ENCODE peak calls at places on chromosomes 12 and 14, in four cellular contexts. K is stomach; S is CD8-positive, alpha-beta memory T cell; W is cardiac muscle cell. X is an unnamed sample. For H3K9me3, the result is how much of the 10 kb centered on the place peaks cover.

GRCh38 chr12:117309276-117309885 is 52.0 kb downstream of the NOS1 start:
- DNase-seq in K (no peak), S (no peak), W (no peak), X (no peak)

GRCh38 chr14:88218119-88218915 is 104.8 kb downstream of the KCNK10 start:
- DNase-seq in K (no peak), S (no peak), W (no peak), X (no peak)

GRCh38 chr12:100987552-100988277 is 193.1 kb downstream of the ANO4 start:
- DNase-seq in K (no peak), S (no peak), W (peak), X (peak)

GRCh38 chr14:68568907-68569545 is 223.8 kb downstream of the ZFP36L1 start:
- DNase-seq in K (no peak), S (no peak), W (no peak), X (no peak)

GRCh38 chr12:47084172-47084571 is 4.4 kb upstream of the AMIGO2 start:
- DNase-seq in K (no peak), S (no peak), W (no peak), X (no peak)

GRCh38 chr12:52164624-52165023 is 27.2 kb downstream of the KRT80 start:
- DNase-seq in K (no peak), S (no peak), W (no peak), X (no peak)

GRCh38 chr12:16579041-16579440 is 26.9 kb downstream of the LMO3 start:
- DNase-seq in K (no peak), S (no peak), W (no peak), X (no peak)

GRCh38 chr12:126369487-126370463 is 1304.5 kb downstream of the AACS start:
- DNase-seq in K (no peak), S (no peak), W (no peak), X (no peak)

GRCh38 chr12:44875417-44875953 is 630 bp downstream of the NELL2 start:
- DNase-seq in K (no peak), S (no peak), W (peak), X (no peak)

GRCh38 chr12:2027379-2027778 is 23.1 kb upstream of the DCP1B start:
- DNase-seq in K (no peak), S (no peak), W (no peak), X (no peak)

GRCh38 chr14:52251724-52252123 is 15.8 kb upstream of the PTGDR start:
- DNase-seq in K (no peak), S (no peak), W (no peak), X (no peak)

GRCh38 chr12:52956987-52957386 is 8.1 kb downstream of the KRT18 start:
- DNase-seq in K (no peak), S (no peak), W (no peak), X (no peak)

GRCh38 chr12:26867084-26867483 is 34.1 kb upstream of the ITPR2 start:
- DNase-seq in K (no peak), S (no peak), W (no peak), X (no peak)

GRCh38 chr12:91982946-91983345 is 162.7 kb downstream of the BTG1 start:
- DNase-seq in K (no peak), S (no peak), W (no peak), X (no peak)

GRCh38 chr14:89267163-89267562 is 149.9 kb downstream of the FOXN3 start:
- DNase-seq in K (no peak), S (no peak), W (no peak), X (no peak)

GRCh38 chr14:51533160-51533559 is 118.5 kb upstream of the FRMD6 start:
- DNase-seq in K (no peak), S (no peak), W (no peak), X (peak)

GRCh38 chr12:52006726-52007157 is at the start of gene TAMALIN:
- DNase-seq in K (peak), S (peak), W (peak), X (peak)

GRCh38 chr12:6700646-6701051 is at the start of gene PIANP:
- DNase-seq in K (peak), S (peak), W (peak), X (peak)

GRCh38 chr12:68957273-68957672 is 24.3 kb upstream of the CPM start:
- DNase-seq in K (no peak), S (no peak), W (no peak), X (no peak)

GRCh38 chr12:89919241-89919906 is 210.7 kb upstream of the ATP2B1 start:
- DNase-seq in K (peak), S (no peak), W (no peak), X (no peak)

GRCh38 chr12:89924191-89924590 is 215.6 kb upstream of the ATP2B1 start:
- DNase-seq in K (no peak), S (no peak), W (no peak), X (no peak)

GRCh38 chr12:89920866-89921265 is 212.2 kb upstream of the ATP2B1 start:
- DNase-seq in K (no peak), S (no peak), W (no peak), X (no peak)

GRCh38 chr12:89918172-89918880 is 209.7 kb upstream of the ATP2B1 start:
- DNase-seq in K (no peak), S (no peak), W (no peak), X (no peak)
- H3K4me3 ChIP-seq in K (no peak), S (no peak), W (no peak), X (no peak)

GRCh38 chr12:116104167-116104750 is 173.2 kb downstream of the MED13L start:
- DNase-seq in K (no peak), S (no peak), W (no peak), X (no peak)
- H3K9me3 ChIP-seq in K (under half), S (under half), W (under half), X (under half)

DNA sequence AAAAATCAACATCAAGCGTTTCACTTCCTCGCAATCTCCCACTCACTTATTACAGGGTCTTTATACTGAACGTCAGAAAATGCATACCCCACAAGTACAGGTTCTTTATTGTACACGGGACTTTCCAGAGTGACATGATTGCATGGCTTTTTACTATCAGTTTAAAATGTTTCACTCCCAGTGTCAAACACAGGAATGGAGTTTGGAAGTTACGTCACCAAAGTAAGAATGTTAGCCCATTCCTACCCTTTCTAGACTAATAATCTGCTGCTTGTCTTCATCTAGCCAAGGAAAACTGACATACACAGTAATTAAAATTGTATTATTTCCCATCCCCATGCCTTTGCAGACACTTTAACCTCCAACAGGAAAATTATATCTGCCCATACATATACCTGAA is 624.2 kb downstream of the BCL11B start:
- DNase-seq in K (no peak), S (no peak), W (no peak), X (no peak)
- H3K4me3 ChIP-seq in K (no peak), S (no peak), W (no peak), X (no peak)

DNA sequence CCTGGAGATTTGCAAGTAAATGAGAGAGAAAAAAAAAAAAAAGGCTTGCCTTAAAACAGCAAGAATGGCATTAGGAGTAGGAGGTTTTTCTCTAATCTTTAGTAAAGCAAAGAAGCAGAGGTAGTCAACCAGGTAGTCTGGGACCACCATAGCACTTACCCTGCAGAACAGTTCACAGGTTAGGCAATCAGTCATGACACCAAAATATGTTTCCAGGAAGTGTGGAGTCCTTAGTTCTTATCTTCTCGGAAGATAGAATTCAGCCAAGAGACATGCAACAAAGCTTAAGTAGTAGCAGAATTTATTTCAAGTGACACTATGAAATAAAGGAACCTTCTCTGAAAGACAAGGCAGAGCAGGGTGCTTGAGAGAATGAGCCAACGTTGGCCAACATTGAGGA is 295.8 kb downstream of the IPO8 start:
- DNase-seq in K (no peak), S (no peak), W (no peak), X (no peak)
- H3K9me3 ChIP-seq in K (under half), S (under half), W (under half), X (under half)

DNA sequence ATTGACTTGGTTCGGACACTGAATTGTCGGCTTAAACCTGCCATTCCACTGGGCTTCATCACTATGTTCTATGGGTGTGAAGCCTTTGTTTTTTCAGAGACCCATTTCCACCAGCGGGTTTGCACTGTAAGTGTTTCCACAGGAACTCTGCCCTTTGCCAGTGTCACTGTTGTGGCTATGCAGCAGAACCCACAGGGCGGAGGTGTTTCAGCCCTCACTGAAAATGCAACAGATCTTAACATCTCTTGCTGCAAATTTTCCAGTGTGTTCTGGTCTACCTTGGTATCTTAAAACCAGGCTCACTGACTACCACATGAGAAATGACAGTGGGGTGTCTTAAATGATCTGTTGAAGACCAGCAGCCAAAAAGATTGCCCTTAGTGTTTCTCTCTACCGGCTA is 21.1 kb downstream of the PRKCH start:
- DNase-seq in K (no peak), S (peak), W (no peak), X (no peak)
- H3K4me3 ChIP-seq in K (no peak), S (peak), W (no peak), X (no peak)